ENCODE peak calls at places on chromosomes 2 and 18, in seven cellular contexts. One of them, this sample, is unnamed.

GRCh38 chr2:151344906-151345305 is 12.5 kb upstream of the TNFAIP6 start:
- DNase-seq in heart left ventricle: no peak
- DNase-seq in pancreas: no peak
- DNase-seq in neural progenitor cell: no peak
- DNase-seq in left lung: no peak
- DNase-seq in breast epithelium: no peak
- DNase-seq in AG04450: no peak
- DNase-seq in this sample: no peak

GRCh38 chr2:116719841-116720240 is 1094.7 kb upstream of the DDX18 start:
- DNase-seq in heart left ventricle: no peak
- DNase-seq in pancreas: no peak
- DNase-seq in neural progenitor cell: no peak
- DNase-seq in left lung: no peak
- DNase-seq in breast epithelium: no peak
- DNase-seq in AG04450: no peak
- DNase-seq in this sample: no peak

GRCh38 chr2:197158138-197158537 is 152.4 kb downstream of the ANKRD44 start:
- DNase-seq in heart left ventricle: no peak
- DNase-seq in pancreas: no peak
- DNase-seq in neural progenitor cell: no peak
- DNase-seq in left lung: no peak
- DNase-seq in breast epithelium: no peak
- DNase-seq in AG04450: no peak
- DNase-seq in this sample: no peak

GRCh38 chr2:177433402-177433801 is 40.8 kb downstream of the AGPS start:
- DNase-seq in heart left ventricle: no peak
- DNase-seq in pancreas: no peak
- DNase-seq in neural progenitor cell: no peak
- DNase-seq in left lung: no peak
- DNase-seq in breast epithelium: no peak
- DNase-seq in AG04450: no peak
- DNase-seq in this sample: no peak

GRCh38 chr18:32937007-32937540 is 164.3 kb upstream of the KLHL14 start:
- DNase-seq in heart left ventricle: no peak
- DNase-seq in pancreas: no peak
- DNase-seq in neural progenitor cell: peak; percentile 15
- DNase-seq in left lung: no peak
- DNase-seq in breast epithelium: no peak
- DNase-seq in AG04450: no peak
- DNase-seq in this sample: no peak

GRCh38 chr2:143177081-143177786 is 48.0 kb downstream of the ARHGAP15 start:
- DNase-seq in heart left ventricle: no peak
- DNase-seq in pancreas: no peak
- DNase-seq in neural progenitor cell: no peak
- DNase-seq in left lung: no peak
- DNase-seq in breast epithelium: no peak
- DNase-seq in AG04450: no peak
- DNase-seq in this sample: no peak

GRCh38 chr18:59249186-59249774 is 24.0 kb downstream of the RAX start:
- DNase-seq in heart left ventricle: no peak
- DNase-seq in pancreas: peak; percentile 53
- DNase-seq in neural progenitor cell: peak; percentile 78
- DNase-seq in left lung: no peak
- DNase-seq in breast epithelium: no peak
- DNase-seq in AG04450: peak; percentile 65
- DNase-seq in this sample: no peak

GRCh38 chr2:105796131-105796638 is 51.5 kb downstream of the NCK2 start:
- DNase-seq in heart left ventricle: no peak
- DNase-seq in pancreas: no peak
- DNase-seq in neural progenitor cell: no peak
- DNase-seq in left lung: no peak
- DNase-seq in breast epithelium: no peak
- DNase-seq in AG04450: no peak
- DNase-seq in this sample: no peak

GRCh38 chr2:240393831-240394410 is 41.5 kb upstream of the GPC1 start:
- DNase-seq in heart left ventricle: peak; percentile 2
- DNase-seq in pancreas: no peak
- DNase-seq in neural progenitor cell: no peak
- DNase-seq in left lung: no peak
- DNase-seq in breast epithelium: peak; percentile 36
- DNase-seq in AG04450: no peak
- DNase-seq in this sample: no peak

GRCh38 chr2:37456479-37456878 is 112.0 kb downstream of the QPCT start:
- DNase-seq in heart left ventricle: no peak
- DNase-seq in pancreas: no peak
- DNase-seq in neural progenitor cell: no peak
- DNase-seq in left lung: no peak
- DNase-seq in breast epithelium: no peak
- DNase-seq in AG04450: no peak
- DNase-seq in this sample: peak; percentile 43

GRCh38 chr2:241897231-241897916 is 27.8 kb downstream of the RTP5 start:
- DNase-seq in heart left ventricle: no peak
- DNase-seq in pancreas: peak; percentile 4
- DNase-seq in neural progenitor cell: no peak
- DNase-seq in left lung: no peak
- DNase-seq in breast epithelium: peak; percentile 19
- DNase-seq in AG04450: no peak
- DNase-seq in this sample: no peak

GRCh38 chr2:150486539-150487484 is 655 bp downstream of the RND3 start:
- DNase-seq in heart left ventricle: peak; percentile 49
- DNase-seq in pancreas: no peak
- DNase-seq in neural progenitor cell: peak; percentile 66
- DNase-seq in left lung: no peak
- DNase-seq in breast epithelium: no peak
- DNase-seq in AG04450: no peak
- DNase-seq in this sample: no peak

GRCh38 chr2:54981409-54981808 is 68.8 kb downstream of the RTN4 start:
- DNase-seq in heart left ventricle: no peak
- DNase-seq in pancreas: no peak
- DNase-seq in neural progenitor cell: no peak
- DNase-seq in left lung: no peak
- DNase-seq in breast epithelium: no peak
- DNase-seq in AG04450: no peak
- DNase-seq in this sample: no peak

GRCh38 chr2:54983345-54984235 is 66.7 kb downstream of the RTN4 start:
- DNase-seq in heart left ventricle: no peak
- DNase-seq in pancreas: no peak
- DNase-seq in neural progenitor cell: no peak
- DNase-seq in left lung: no peak
- DNase-seq in breast epithelium: no peak
- DNase-seq in AG04450: no peak
- DNase-seq in this sample: no peak

GRCh38 chr2:54984476-54984875 is 65.8 kb downstream of the RTN4 start:
- DNase-seq in heart left ventricle: no peak
- DNase-seq in pancreas: no peak
- DNase-seq in neural progenitor cell: no peak
- DNase-seq in left lung: no peak
- DNase-seq in breast epithelium: no peak
- DNase-seq in AG04450: no peak
- DNase-seq in this sample: no peak

GRCh38 chr2:54988612-54989011 is 61.6 kb downstream of the RTN4 start:
- DNase-seq in heart left ventricle: no peak
- DNase-seq in pancreas: no peak
- DNase-seq in neural progenitor cell: no peak
- DNase-seq in left lung: no peak
- DNase-seq in breast epithelium: no peak
- DNase-seq in AG04450: no peak
- DNase-seq in this sample: no peak

GRCh38 chr2:54986266-54986665 is 64.0 kb downstream of the RTN4 start:
- DNase-seq in heart left ventricle: no peak
- DNase-seq in pancreas: no peak
- DNase-seq in neural progenitor cell: no peak
- DNase-seq in left lung: no peak
- DNase-seq in breast epithelium: no peak
- DNase-seq in AG04450: no peak
- DNase-seq in this sample: no peak
- H3K27ac ChIP-seq in heart left ventricle: no peak overlapping the region
- H3K27ac ChIP-seq in pancreas: no peak overlapping the region
- H3K27ac ChIP-seq in neural progenitor cell: no peak overlapping the region
- H3K27ac ChIP-seq in left lung: no peak overlapping the region
- H3K27ac ChIP-seq in breast epithelium: peak overlapping the region; percentile 31
- H3K27ac ChIP-seq in AG04450: no peak overlapping the region
- H3K27ac ChIP-seq in this sample: no peak overlapping the region

GRCh38 chr2:109045505-109045904 is 56.5 kb upstream of the EDAR start:
- DNase-seq in heart left ventricle: no peak
- DNase-seq in pancreas: no peak
- DNase-seq in neural progenitor cell: no peak
- DNase-seq in left lung: no peak
- DNase-seq in breast epithelium: no peak
- DNase-seq in AG04450: no peak
- DNase-seq in this sample: no peak

GRCh38 chr2:109052922-109053321 is 63.9 kb upstream of the EDAR start:
- DNase-seq in heart left ventricle: no peak
- DNase-seq in pancreas: no peak
- DNase-seq in neural progenitor cell: no peak
- DNase-seq in left lung: no peak
- DNase-seq in breast epithelium: no peak
- DNase-seq in AG04450: no peak
- DNase-seq in this sample: no peak

GRCh38 chr2:109049022-109049421 is 60.0 kb upstream of the EDAR start:
- DNase-seq in heart left ventricle: no peak
- DNase-seq in pancreas: no peak
- DNase-seq in neural progenitor cell: no peak
- DNase-seq in left lung: no peak
- DNase-seq in breast epithelium: no peak
- DNase-seq in AG04450: no peak
- DNase-seq in this sample: no peak

GRCh38 chr2:109048159-109048558 is 59.1 kb upstream of the EDAR start:
- DNase-seq in heart left ventricle: no peak
- DNase-seq in pancreas: no peak
- DNase-seq in neural progenitor cell: no peak
- DNase-seq in left lung: no peak
- DNase-seq in breast epithelium: no peak
- DNase-seq in AG04450: no peak
- DNase-seq in this sample: no peak

DNA sequence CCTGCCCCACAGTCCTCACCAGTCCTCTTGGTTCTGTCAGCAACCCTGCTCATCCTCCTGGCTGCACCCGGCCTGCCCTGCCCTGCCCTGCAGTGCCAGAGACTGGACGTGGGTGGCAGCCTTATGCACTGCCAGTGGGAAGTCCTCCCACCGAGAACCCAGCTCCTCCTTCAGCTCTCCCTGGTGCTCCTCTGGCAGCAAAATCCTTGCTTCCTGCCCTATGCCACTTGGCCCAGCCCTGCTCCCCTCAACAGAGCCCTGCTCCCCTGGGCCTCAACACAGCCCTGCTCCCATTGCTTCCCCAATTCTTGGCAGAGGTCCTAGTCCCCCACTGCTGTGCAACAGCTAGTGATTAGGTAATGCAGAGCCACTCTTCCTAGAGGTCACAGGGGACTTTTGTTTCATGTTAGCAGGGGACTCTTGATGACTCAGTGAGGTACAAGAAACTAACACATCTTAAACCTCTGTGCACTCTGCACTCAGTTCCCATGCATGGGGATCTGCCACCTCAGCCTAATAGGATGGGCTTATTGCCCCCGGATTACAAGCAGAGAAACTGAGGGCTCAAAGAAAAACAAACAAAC is 58.0 kb upstream of the EDAR start:
- DNase-seq in heart left ventricle: no peak
- DNase-seq in pancreas: no peak
- DNase-seq in neural progenitor cell: no peak
- DNase-seq in left lung: no peak
- DNase-seq in breast epithelium: no peak
- DNase-seq in AG04450: no peak
- DNase-seq in this sample: no peak
- TF ChIP-seq CTCF in heart left ventricle: no peak
- TF ChIP-seq CTCF in pancreas: no peak
- TF ChIP-seq CTCF in neural progenitor cell: no peak
- TF ChIP-seq CTCF in left lung: no peak
- TF ChIP-seq CTCF in breast epithelium: no peak
- TF ChIP-seq CTCF in AG04450: no peak
- TF ChIP-seq CTCF in this sample: no peak

GRCh38 chr2:16126969-16127940 is 186.9 kb downstream of the MYCN start:
- DNase-seq in heart left ventricle: no peak
- DNase-seq in pancreas: no peak
- DNase-seq in neural progenitor cell: no peak
- DNase-seq in left lung: no peak
- DNase-seq in breast epithelium: no peak
- DNase-seq in AG04450: no peak
- DNase-seq in this sample: no peak
- H3K27ac ChIP-seq in heart left ventricle: no peak overlapping the region
- H3K27ac ChIP-seq in pancreas: no peak overlapping the region
- H3K27ac ChIP-seq in neural progenitor cell: no peak overlapping the region
- H3K27ac ChIP-seq in left lung: no peak overlapping the region
- H3K27ac ChIP-seq in breast epithelium: no peak overlapping the region
- H3K27ac ChIP-seq in AG04450: no peak overlapping the region
- H3K27ac ChIP-seq in this sample: no peak overlapping the region

GRCh38 chr18:11982981-11983380 is 1.7 kb downstream of the IMPA2 start:
- DNase-seq in heart left ventricle: no peak
- DNase-seq in pancreas: no peak
- DNase-seq in neural progenitor cell: no peak
- DNase-seq in left lung: peak; percentile 14
- DNase-seq in breast epithelium: no peak
- DNase-seq in AG04450: no peak
- DNase-seq in this sample: no peak

GRCh38 chr18:11981383-11981632 is at the start of gene IMPA2:
- DNase-seq in heart left ventricle: no peak
- DNase-seq in pancreas: no peak
- DNase-seq in neural progenitor cell: no peak
- DNase-seq in left lung: no peak
- DNase-seq in breast epithelium: no peak
- DNase-seq in AG04450: no peak
- DNase-seq in this sample: no peak

GRCh38 chr18:11980555-11981382 is 538 bp upstream of the IMPA2 start:
- DNase-seq in heart left ventricle: peak; percentile 97
- DNase-seq in pancreas: peak; percentile 100
- DNase-seq in neural progenitor cell: peak; percentile 99
- DNase-seq in left lung: peak; percentile 99
- DNase-seq in breast epithelium: peak; percentile 98
- DNase-seq in AG04450: peak; percentile 95
- DNase-seq in this sample: peak; percentile 92

GRCh38 chr18:11980148-11980554 is 1.2 kb upstream of the IMPA2 start:
- DNase-seq in heart left ventricle: no peak
- DNase-seq in pancreas: no peak
- DNase-seq in neural progenitor cell: no peak
- DNase-seq in left lung: no peak
- DNase-seq in breast epithelium: no peak
- DNase-seq in AG04450: no peak
- DNase-seq in this sample: no peak

DNA sequence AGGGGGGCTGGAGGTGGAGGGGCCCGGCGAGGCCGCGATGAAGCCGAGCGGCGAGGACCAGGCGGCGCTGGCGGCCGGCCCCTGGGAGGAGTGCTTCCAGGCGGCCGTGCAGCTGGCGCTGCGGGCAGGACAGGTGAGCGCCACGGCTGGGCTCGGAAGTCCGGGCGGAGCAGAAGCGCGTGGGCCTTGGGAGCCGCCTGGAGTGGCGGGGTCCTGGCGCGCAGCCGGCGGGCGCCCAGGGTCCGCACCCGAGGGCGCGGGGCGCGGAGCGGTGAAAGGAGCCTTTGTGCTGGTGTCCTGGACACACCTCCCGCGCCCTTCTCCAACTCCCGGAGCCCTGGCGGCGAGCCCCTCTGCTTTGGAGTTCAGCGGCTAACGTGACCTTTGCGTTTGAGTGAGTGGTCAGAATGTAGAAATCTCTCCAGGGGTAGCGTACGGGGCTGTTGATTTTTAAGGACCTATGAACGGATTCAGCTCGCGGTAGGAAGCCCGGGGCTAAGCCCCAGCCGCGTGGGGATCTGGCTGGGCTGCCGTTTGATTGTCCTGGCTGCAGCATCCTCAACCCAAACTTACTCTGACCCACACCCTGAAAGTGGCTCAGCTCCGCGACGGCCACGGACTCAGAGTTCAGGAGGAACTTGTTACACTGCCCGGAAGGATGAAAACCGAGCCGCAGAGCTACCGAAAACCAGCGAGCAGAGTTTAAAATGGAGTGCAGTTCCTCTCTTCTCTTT is 493 bp downstream of the IMPA2 start:
- DNase-seq in heart left ventricle: no peak
- DNase-seq in pancreas: peak; percentile 58
- DNase-seq in neural progenitor cell: peak; percentile 87
- DNase-seq in left lung: peak; percentile 54
- DNase-seq in breast epithelium: no peak
- DNase-seq in AG04450: no peak
- DNase-seq in this sample: no peak
- TF ChIP-seq CTCF in heart left ventricle: no peak
- TF ChIP-seq CTCF in pancreas: no peak
- TF ChIP-seq CTCF in neural progenitor cell: peak; percentile 7
- TF ChIP-seq CTCF in left lung: no peak
- TF ChIP-seq CTCF in breast epithelium: no peak
- TF ChIP-seq CTCF in AG04450: no peak
- TF ChIP-seq CTCF in this sample: no peak